ENCODE peak calls at places on chromosome 5, in four cellular contexts. H, X, N and Y are unnamed samples.

GRCh38 chr5:97838214-97838613 is 655.2 kb upstream of the RIOK2 start:
- DNase-seq in H (no peak), N (peak; percentile 66), X (peak; percentile 8), Y (peak; percentile 93)

GRCh38 chr5:2291146-2291840 is 408.6 kb upstream of the IRX4 start:
- DNase-seq in X (no peak), H (no peak), N (no peak), Y (no peak)

GRCh38 chr5:172852490-172853354 is 18.7 kb downstream of the ERGIC1 start:
- DNase-seq in N (no peak), X (no peak), H (no peak), Y (no peak)

GRCh38 chr5:123220616-123221146 is 131.6 kb downstream of the PRDM6 start:
- DNase-seq in X (no peak), H (no peak), N (no peak), Y (no peak)

GRCh38 chr5:121377446-121377845 is 474.2 kb upstream of the FTMT start:
- DNase-seq in N (no peak), X (no peak), H (no peak), Y (no peak)

GRCh38 chr5:9441610-9442009 is 104.3 kb downstream of the SEMA5A start:
- DNase-seq in N (no peak), H (no peak), X (no peak), Y (no peak)

GRCh38 chr5:28397502-28397941 is 1359.1 kb upstream of the CDH9 start:
- DNase-seq in H (no peak), X (no peak), N (peak; percentile 70), Y (no peak)

GRCh38 chr5:136780518-136780917 is 415.2 kb upstream of the TRPC7 start:
- DNase-seq in N (no peak), H (no peak), X (no peak), Y (no peak)

GRCh38 chr5:89028579-89029272 is 145.7 kb upstream of the MEF2C start:
- DNase-seq in X (no peak), H (no peak), N (no peak), Y (peak; percentile 5)

GRCh38 chr5:35717718-35718117 is 100.1 kb downstream of the SPEF2 start:
- DNase-seq in H (no peak), X (no peak), N (no peak), Y (no peak)

GRCh38 chr5:54518146-54519082 is 855 bp downstream of the SNX18 start:
- DNase-seq in N (no peak), X (peak; percentile 42), H (no peak), Y (no peak)

GRCh38 chr5:12662545-12663314 is 758.5 kb upstream of the CTNND2 start:
- DNase-seq in H (no peak), X (no peak), N (no peak), Y (no peak)

GRCh38 chr5:140205216-140205615 is 30.2 kb downstream of the CYSTM1 start:
- DNase-seq in H (no peak), X (no peak), N (no peak), Y (no peak)

GRCh38 chr5:111398013-111398412 is 114.3 kb downstream of the STARD4 start:
- DNase-seq in H (no peak), X (no peak), N (no peak), Y (no peak)

GRCh38 chr5:157665467-157666085 is 5.8 kb upstream of the C5orf52 start:
- DNase-seq in X (no peak), N (peak; percentile 79), H (no peak), Y (peak; percentile 45)

GRCh38 chr5:114789773-114790402 is 379.8 kb downstream of the TRIM36 start:
- DNase-seq in H (peak; percentile 26), N (no peak), X (peak; percentile 38), Y (no peak)

GRCh38 chr5:116137544-116138378 is 52.9 kb downstream of the COMMD10 start:
- DNase-seq in X (peak; percentile 65), N (peak; percentile 35), H (peak; percentile 69), Y (peak; percentile 2)

GRCh38 chr5:108634251-108634950 is 113.3 kb upstream of the FER start:
- DNase-seq in X (no peak), N (no peak), H (no peak), Y (no peak)

GRCh38 chr5:136018814-136019777 is 9.7 kb upstream of the TGFBI start:
- DNase-seq in H (no peak), X (no peak), N (peak; percentile 97), Y (peak; percentile 96)

GRCh38 chr5:55668356-55668755 is 43.8 kb downstream of the SLC38A9 start:
- DNase-seq in H (no peak), N (peak; percentile 86), X (no peak), Y (peak; percentile 56)